ENCODE peak calls at places on chromosomes 7 and 10, in ten cellular contexts. Z is choroid plexus epithelial cell, L is upper lobe of left lung, M is K562, R is transverse colon, W is GM10248, K is lower leg skin, G is tibial artery, Y is esophagus muscularis mucosa, H is PC-9. X is an unnamed sample.

GRCh38 chr7:157440346-157441022 is 103.7 kb downstream of the DNAJB6 start:
- DNase-seq in Z (no peak), L (no peak), M (no peak), R (no peak), W (no peak), K (no peak), G (no peak), Y (no peak), H (no peak), X (no peak)

GRCh38 chr7:16242920-16243319 is 178.4 kb downstream of the CRPPA start:
- DNase-seq in Z (no peak), L (no peak), M (no peak), R (no peak), W (no peak), K (no peak), G (no peak), Y (no peak), H (no peak), X (no peak)

GRCh38 chr7:24894670-24895221 is 85.2 kb downstream of the OSBPL3 start:
- DNase-seq in Z (no peak), L (no peak), M (peak), R (no peak), W (no peak), K (no peak), G (no peak), Y (no peak), H (no peak), X (no peak)

GRCh38 chr7:135147899-135148721 is at the start of gene TMEM140:
- DNase-seq in Z (peak), L (no peak), M (no peak), R (peak), W (peak), K (no peak), G (no peak), Y (no peak), H (peak), X (peak)

GRCh38 chr7:20894806-20895205 is 108.1 kb upstream of the SP8 start:
- DNase-seq in Z (no peak), L (no peak), M (no peak), R (no peak), W (no peak), K (no peak), G (no peak), Y (no peak), H (no peak), X (no peak)

GRCh38 chr7:114916261-114916892 is 5.5 kb upstream of the MDFIC start:
- DNase-seq in Z (no peak), L (no peak), M (no peak), R (no peak), W (peak), K (no peak), G (no peak), Y (no peak), H (no peak), X (no peak)

GRCh38 chr10:101032637-101033201 is 1.7 kb downstream of the SFXN3 start:
- DNase-seq in Z (peak), L (no peak), M (no peak), R (no peak), W (no peak), K (peak), G (peak), Y (peak), H (peak), X (peak)

GRCh38 chr10:117362313-117362712 is 12.9 kb downstream of the PDZD8 start:
- DNase-seq in Z (no peak), L (no peak), M (no peak), R (no peak), W (no peak), K (no peak), G (no peak), Y (no peak), H (no peak), X (no peak)

GRCh38 chr10:80454526-80455460 is 683 bp downstream of the TSPAN14 start:
- DNase-seq in Z (peak), L (peak), M (peak), R (peak), W (peak), K (no peak), G (peak), Y (no peak), H (no peak), X (no peak)

GRCh38 chr7:27168265-27168947 is 3.1 kb upstream of the HOXA9 start:
- DNase-seq in Z (no peak), L (peak), M (no peak), R (no peak), W (no peak), K (no peak), G (no peak), Y (no peak), H (no peak), X (peak)

GRCh38 chr7:158646766-158647474 is 57.7 kb downstream of the NCAPG2 start:
- DNase-seq in Z (peak), L (no peak), M (no peak), R (peak), W (no peak), K (no peak), G (no peak), Y (no peak), H (no peak), X (no peak)

GRCh38 chr7:508461-509170 is 11.0 kb downstream of the PDGFA start:
- DNase-seq in Z (no peak), L (peak), M (no peak), R (no peak), W (no peak), K (no peak), G (no peak), Y (no peak), H (no peak), X (no peak)

GRCh38 chr7:118195837-118196474 is 12.0 kb downstream of the LSM8 start:
- DNase-seq in Z (peak), L (no peak), M (peak), R (peak), W (peak), K (no peak), G (peak), Y (no peak), H (peak), X (peak)

GRCh38 chr7:89049043-89049442 is 253.5 kb upstream of the TEX47 start:
- DNase-seq in Z (peak), L (no peak), M (no peak), R (no peak), W (no peak), K (no peak), G (no peak), Y (no peak), H (no peak), X (no peak)

GRCh38 chr10:14617850-14618249 is 156.8 kb downstream of the FAM107B start:
- DNase-seq in Z (peak), L (no peak), M (no peak), R (no peak), W (no peak), K (no peak), G (no peak), Y (no peak), H (peak), X (no peak)
- TF ChIP-seq CTCF in Z (peak), L (no peak), M (no peak), R (no peak), W (no peak), K (no peak), G (peak), Y (peak), H (no peak), X (peak)

DNA sequence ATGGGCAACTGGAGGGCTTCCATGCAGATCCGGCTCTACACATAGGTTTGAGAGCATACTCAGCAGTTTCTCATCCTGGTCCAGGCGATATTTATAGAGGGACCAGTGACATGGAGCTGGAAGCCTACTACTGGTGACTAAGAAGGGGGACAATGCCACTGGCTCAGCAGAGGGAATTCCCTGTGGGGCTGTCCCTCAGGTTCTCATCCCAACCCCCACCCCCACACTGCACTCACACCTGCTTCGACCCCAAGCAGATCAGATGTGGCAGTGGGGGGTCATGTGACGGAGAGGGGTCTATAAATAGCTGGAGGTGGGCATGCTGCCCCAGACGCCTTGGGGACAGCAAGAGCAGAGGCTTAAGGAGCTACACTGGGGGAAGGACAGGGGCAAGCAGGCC is at the start of gene CLCN1:
- DNase-seq in Z (no peak), L (no peak), M (no peak), R (no peak), W (no peak), K (no peak), G (no peak), Y (no peak), H (no peak), X (no peak)
- TF ChIP-seq CTCF in Z (no peak), L (no peak), M (no peak), R (no peak), W (no peak), K (no peak), G (no peak), Y (no peak), H (no peak), X (no peak)

DNA sequence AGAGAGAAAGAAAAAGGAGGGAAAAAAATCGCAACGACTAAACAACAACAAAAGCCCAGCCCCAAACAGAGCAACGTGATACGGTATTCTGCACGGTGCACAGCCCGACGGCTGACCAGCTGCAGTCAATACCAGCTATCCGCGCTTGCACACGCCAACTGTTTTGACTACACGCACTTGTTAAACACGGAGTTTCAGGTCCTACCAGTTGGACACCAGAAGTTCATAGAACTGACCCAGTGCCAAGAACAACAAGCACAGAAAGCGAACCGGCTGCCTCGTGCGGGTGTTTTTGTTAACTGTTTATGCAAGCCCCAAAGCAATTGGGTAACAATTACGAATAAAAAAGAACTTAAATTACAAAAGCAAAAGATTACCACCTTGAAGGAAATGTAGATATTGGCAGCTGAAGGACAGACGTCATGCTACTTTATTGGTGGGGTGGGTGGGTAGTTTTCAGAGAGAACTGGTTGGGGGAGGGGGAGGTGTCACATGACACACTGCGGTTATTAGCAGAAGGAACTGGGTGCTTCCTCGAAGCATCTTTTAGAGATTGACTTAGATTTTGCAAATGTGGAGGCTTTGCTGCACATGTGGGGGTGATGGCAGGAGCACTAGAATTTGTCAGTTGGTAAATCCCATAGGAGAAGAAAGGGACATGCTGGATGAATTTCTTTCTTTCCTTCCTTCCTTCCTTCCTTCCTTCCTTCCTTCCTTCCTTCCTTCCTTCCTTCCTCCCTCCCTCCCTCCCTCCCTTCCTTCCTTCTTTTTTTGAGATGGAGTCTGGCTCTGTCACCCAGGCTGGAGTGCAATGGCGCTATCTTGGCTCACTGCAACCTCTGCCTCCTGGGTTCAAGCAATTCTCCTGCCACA is 110.6 kb upstream of the EFCAB10 start:
- DNase-seq in Z (peak), L (no peak), M (no peak), R (peak), W (peak), K (peak), G (peak), Y (peak), H (peak), X (peak)
- TF ChIP-seq CTCF in Z (no peak), L (no peak), M (no peak), R (no peak), W (no peak), K (no peak), G (no peak), Y (no peak), H (no peak), X (no peak)

GRCh38 chr10:103086799-103087198 is 106.3 kb downstream of the NT5C2 start:
- DNase-seq in Z (no peak), L (no peak), M (no peak), R (no peak), W (no peak), K (no peak), G (no peak), Y (peak), H (no peak), X (no peak)
- TF ChIP-seq CTCF in Z (peak), L (no peak), M (no peak), R (no peak), W (peak), K (no peak), G (no peak), Y (no peak), H (no peak), X (no peak)

DNA sequence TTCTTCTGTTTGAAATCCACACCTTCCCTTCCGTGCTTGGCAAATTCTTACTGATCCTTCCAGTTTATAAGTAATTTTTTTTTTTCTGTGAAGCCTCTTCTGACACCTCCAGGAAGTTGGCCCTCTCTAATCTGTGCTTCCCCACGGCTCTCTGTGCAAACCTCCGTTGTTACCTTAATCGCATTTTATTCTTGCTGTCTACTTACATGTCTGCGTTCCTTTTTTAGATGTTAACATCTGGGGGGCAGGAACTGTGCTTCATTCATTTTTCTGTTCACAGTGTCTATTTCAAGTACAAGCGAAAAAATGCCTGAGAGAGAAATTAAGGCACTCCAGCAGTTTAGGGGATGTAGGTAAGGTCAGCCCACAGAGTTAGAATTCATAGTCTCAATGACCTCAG is 8.4 kb upstream of the CAMK1D start:
- DNase-seq in Z (no peak), L (no peak), M (no peak), R (no peak), W (no peak), K (no peak), G (no peak), Y (no peak), H (no peak), X (no peak)
- TF ChIP-seq CTCF in Z (no peak), L (no peak), M (no peak), R (no peak), W (no peak), K (no peak), G (no peak), Y (no peak), H (no peak), X (no peak)

GRCh38 chr7:102244601-102245000 is 42.1 kb upstream of the SH2B2 start:
- DNase-seq in Z (no peak), L (no peak), M (no peak), R (no peak), W (no peak), K (no peak), G (no peak), Y (no peak), H (peak), X (no peak)

GRCh38 chr7:102251531-102252372 is 34.9 kb upstream of the SH2B2 start:
- DNase-seq in Z (no peak), L (no peak), M (no peak), R (no peak), W (no peak), K (no peak), G (no peak), Y (no peak), H (no peak), X (no peak)

GRCh38 chr7:102248081-102248455 is 38.6 kb upstream of the SH2B2 start:
- DNase-seq in Z (no peak), L (no peak), M (no peak), R (no peak), W (no peak), K (no peak), G (no peak), Y (no peak), H (no peak), X (no peak)

GRCh38 chr7:102252373-102252982 is 34.2 kb upstream of the SH2B2 start:
- DNase-seq in Z (no peak), L (no peak), M (peak), R (no peak), W (no peak), K (no peak), G (no peak), Y (no peak), H (no peak), X (no peak)

DNA sequence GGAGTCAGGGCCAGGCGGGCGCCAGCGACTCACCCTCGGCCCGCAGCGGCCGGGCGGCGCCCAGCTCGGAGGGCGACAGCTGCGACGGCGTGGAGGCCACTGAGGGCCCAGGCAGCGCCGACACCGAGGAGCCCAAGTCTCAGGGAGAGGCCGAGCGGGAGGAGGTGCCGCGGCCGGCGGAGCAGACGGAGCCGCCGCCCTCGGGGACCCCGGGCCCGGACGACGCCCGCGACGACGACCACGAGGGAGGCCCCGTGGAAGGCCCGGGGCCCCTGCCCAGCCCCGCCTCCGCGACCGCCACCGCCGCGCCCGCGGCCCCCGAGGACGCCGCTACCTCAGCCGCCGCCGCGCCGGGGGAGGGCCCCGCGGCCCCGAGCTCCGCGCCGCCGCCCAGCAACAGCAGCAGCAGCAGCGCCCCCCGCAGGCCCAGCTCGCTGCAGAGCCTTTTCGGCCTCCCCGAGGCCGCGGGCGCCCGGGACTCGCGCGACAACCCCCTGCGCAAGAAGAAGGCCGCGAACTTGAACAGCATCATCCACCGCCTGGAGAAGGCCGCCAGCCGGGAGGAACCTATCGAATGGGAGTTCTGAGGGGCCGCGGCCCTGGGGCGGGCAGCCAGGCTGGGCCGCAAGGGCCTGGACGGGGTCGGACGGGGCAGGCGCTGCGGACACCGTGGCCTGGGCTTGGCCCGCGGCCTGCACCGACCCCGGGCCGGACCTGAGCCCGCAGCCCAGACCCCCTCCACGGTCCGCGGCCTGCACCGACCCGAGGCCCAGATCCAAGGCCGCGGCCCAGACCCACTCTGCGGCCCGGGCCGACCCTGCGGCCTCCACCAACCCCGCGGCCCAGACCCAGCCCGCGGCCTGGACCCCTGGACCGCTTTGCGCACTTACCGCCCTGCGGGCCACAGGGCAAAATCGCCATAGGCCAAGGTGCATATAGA is 37.9 kb upstream of the SH2B2 start:
- DNase-seq in Z (no peak), L (no peak), M (peak), R (no peak), W (no peak), K (no peak), G (no peak), Y (no peak), H (no peak), X (no peak)
- TF ChIP-seq CTCF in Z (no peak), L (no peak), M (no peak), R (no peak), W (no peak), K (no peak), G (no peak), Y (no peak), H (no peak), X (no peak)

GRCh38 chr7:67753891-67754290 is 757.3 kb downstream of the TYW1 start:
- DNase-seq in Z (no peak), L (no peak), M (no peak), R (no peak), W (no peak), K (no peak), G (no peak), Y (no peak), H (peak), X (no peak)
- TF ChIP-seq CTCF in Z (no peak), L (no peak), M (no peak), R (no peak), W (no peak), K (no peak), G (no peak), Y (no peak), H (no peak), X (no peak)

DNA sequence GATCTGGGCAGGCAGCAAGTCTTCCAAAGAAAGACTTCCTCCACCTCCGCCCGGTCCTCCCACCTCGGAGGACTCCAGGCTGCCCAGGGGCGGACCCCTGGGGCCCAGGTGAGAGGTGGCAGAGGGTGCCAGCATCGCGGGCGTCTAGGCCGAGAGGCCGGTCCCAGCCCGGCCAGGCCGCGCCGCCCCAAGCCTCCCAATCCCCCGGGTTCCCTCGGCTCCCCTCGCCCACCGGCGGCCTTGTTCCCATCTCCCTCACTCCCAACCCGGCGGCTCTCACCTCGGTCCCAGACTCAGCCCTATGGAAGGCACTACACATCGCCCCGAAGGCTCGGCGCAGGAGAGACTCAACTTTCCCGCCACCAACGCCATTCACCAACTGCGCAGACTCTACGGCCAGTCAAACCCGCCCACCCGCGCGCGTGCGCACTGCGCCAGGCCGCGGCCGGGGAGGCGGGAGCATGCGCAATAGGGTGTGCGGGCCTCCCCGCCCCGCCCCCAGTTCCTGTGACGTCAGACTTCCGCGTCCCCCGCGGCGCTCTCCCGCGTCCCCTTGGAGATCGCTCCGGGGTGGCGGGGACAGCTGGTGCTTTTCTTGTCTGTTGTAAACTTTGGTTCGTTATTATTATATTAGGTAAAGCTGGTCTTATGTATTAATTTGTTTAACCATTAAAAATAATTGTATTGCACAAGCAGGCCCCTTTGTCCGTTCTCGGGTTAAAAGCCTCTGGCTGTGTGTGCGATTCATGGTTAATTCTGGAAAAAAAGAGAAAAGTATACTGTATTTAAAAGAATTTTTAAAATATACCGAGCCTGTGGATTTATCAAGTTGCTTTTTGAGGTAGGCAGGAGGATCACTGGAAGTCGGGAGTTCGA is at the start of gene XRCC2:
- DNase-seq in Z (peak), L (peak), M (peak), R (peak), W (peak), K (peak), G (peak), Y (peak), H (peak), X (peak)
- TF ChIP-seq CTCF in Z (no peak), L (no peak), M (no peak), R (no peak), W (no peak), K (no peak), G (no peak), Y (no peak), H (no peak), X (no peak)

GRCh38 chr7:155003215-155003999 is 483 bp upstream of the PAXIP1 start:
- DNase-seq in Z (peak), L (peak), M (peak), R (peak), W (peak), K (peak), G (peak), Y (no peak), H (peak), X (peak)
- TF ChIP-seq CTCF in Z (no peak), L (no peak), M (no peak), R (no peak), W (no peak), K (no peak), G (no peak), Y (no peak), H (no peak), X (no peak)

GRCh38 chr7:93890464-93891068 is at the start of gene TFPI2:
- DNase-seq in Z (peak), L (peak), M (no peak), R (peak), W (peak), K (no peak), G (no peak), Y (no peak), H (peak), X (peak)
- TF ChIP-seq CTCF in Z (peak), L (no peak), M (no peak), R (no peak), W (no peak), K (no peak), G (no peak), Y (no peak), H (peak), X (no peak)